ENCODE peak calls at places on chromosome 2, in five cellular contexts. One of them, this sample, is unnamed.

GRCh38 chr2:174686430-174686829 is 77.8 kb downstream of the CHRNA1 start:
- DNase-seq in fibroblast of the aortic adventitia: no peak
- DNase-seq in H9: no peak
- DNase-seq in epithelial cell of esophagus: no peak
- DNase-seq in nephron progenitor cell: no peak
- DNase-seq in this sample: no peak

GRCh38 chr2:1814061-1814460 is 69.7 kb upstream of the PXDN start:
- DNase-seq in fibroblast of the aortic adventitia: no peak
- DNase-seq in H9: no peak
- DNase-seq in epithelial cell of esophagus: no peak
- DNase-seq in nephron progenitor cell: no peak
- DNase-seq in this sample: no peak

GRCh38 chr2:44016282-44016681 is 20.5 kb upstream of the LRPPRC start:
- DNase-seq in fibroblast of the aortic adventitia: peak
- DNase-seq in H9: peak
- DNase-seq in epithelial cell of esophagus: peak
- DNase-seq in nephron progenitor cell: peak
- DNase-seq in this sample: no peak

GRCh38 chr2:154013514-154013913 is 141.8 kb downstream of the GALNT13 start:
- DNase-seq in fibroblast of the aortic adventitia: no peak
- DNase-seq in H9: no peak
- DNase-seq in epithelial cell of esophagus: no peak
- DNase-seq in nephron progenitor cell: no peak
- DNase-seq in this sample: no peak

GRCh38 chr2:31319391-31320175 is 85.6 kb downstream of the EHD3 start:
- DNase-seq in fibroblast of the aortic adventitia: no peak
- DNase-seq in H9: no peak
- DNase-seq in epithelial cell of esophagus: no peak
- DNase-seq in nephron progenitor cell: no peak
- DNase-seq in this sample: peak

GRCh38 chr2:7180641-7181370 is 263.6 kb downstream of the RNF144A start:
- DNase-seq in fibroblast of the aortic adventitia: peak
- DNase-seq in H9: no peak
- DNase-seq in epithelial cell of esophagus: peak
- DNase-seq in nephron progenitor cell: no peak
- DNase-seq in this sample: no peak

GRCh38 chr2:68482296-68482695 is 14.9 kb downstream of the APLF start:
- DNase-seq in fibroblast of the aortic adventitia: no peak
- DNase-seq in H9: no peak
- DNase-seq in epithelial cell of esophagus: peak
- DNase-seq in nephron progenitor cell: no peak
- DNase-seq in this sample: no peak

GRCh38 chr2:156191547-156191946 is 141.0 kb downstream of the NR4A2 start:
- DNase-seq in fibroblast of the aortic adventitia: no peak
- DNase-seq in H9: no peak
- DNase-seq in epithelial cell of esophagus: peak
- DNase-seq in nephron progenitor cell: no peak
- DNase-seq in this sample: no peak

GRCh38 chr2:151410485-151410833 is 757 bp downstream of the RIF1 start:
- DNase-seq in fibroblast of the aortic adventitia: no peak
- DNase-seq in H9: no peak
- DNase-seq in epithelial cell of esophagus: peak
- DNase-seq in nephron progenitor cell: peak
- DNase-seq in this sample: no peak

GRCh38 chr2:43623052-43623451 is 14.0 kb upstream of the PLEKHH2 start:
- DNase-seq in fibroblast of the aortic adventitia: no peak
- DNase-seq in H9: no peak
- DNase-seq in epithelial cell of esophagus: no peak
- DNase-seq in nephron progenitor cell: no peak
- DNase-seq in this sample: no peak

GRCh38 chr2:46276652-46277051 is 20.6 kb upstream of the EPAS1 start:
- DNase-seq in fibroblast of the aortic adventitia: peak
- DNase-seq in H9: no peak
- DNase-seq in epithelial cell of esophagus: peak
- DNase-seq in nephron progenitor cell: no peak
- DNase-seq in this sample: no peak
- TF ChIP-seq CTCF in fibroblast of the aortic adventitia: peak
- TF ChIP-seq CTCF in H9: peak
- TF ChIP-seq CTCF in epithelial cell of esophagus: peak
- TF ChIP-seq CTCF in nephron progenitor cell: peak
- TF ChIP-seq CTCF in this sample: peak

DNA sequence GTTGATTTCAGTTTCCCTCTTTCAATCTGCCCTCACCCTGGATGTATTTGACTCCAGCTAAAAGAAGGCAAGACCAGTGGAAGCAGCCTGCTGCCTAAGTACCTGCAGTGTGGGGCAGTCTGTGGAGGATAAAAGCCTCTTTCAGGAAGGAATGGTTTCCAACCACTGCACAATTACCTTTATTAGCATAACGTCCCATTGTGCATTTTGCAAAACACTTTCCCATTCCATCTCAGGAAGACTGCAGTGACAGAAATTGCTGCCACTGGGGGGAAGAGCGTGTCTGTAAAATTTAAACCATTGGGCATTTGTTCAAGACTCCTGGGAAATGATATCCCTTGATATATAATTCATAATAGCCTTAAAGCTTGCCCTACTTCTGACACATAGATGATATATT is 26.2 kb downstream of the CYRIA start:
- DNase-seq in fibroblast of the aortic adventitia: no peak
- DNase-seq in H9: no peak
- DNase-seq in epithelial cell of esophagus: no peak
- DNase-seq in nephron progenitor cell: no peak
- DNase-seq in this sample: no peak
- TF ChIP-seq CTCF in fibroblast of the aortic adventitia: no peak
- TF ChIP-seq CTCF in H9: no peak
- TF ChIP-seq CTCF in epithelial cell of esophagus: no peak
- TF ChIP-seq CTCF in nephron progenitor cell: no peak
- TF ChIP-seq CTCF in this sample: no peak

GRCh38 chr2:96763511-96764252 is 3.0 kb downstream of the CNNM4 start:
- DNase-seq in fibroblast of the aortic adventitia: peak
- DNase-seq in H9: peak
- DNase-seq in epithelial cell of esophagus: no peak
- DNase-seq in nephron progenitor cell: peak
- DNase-seq in this sample: no peak
- TF ChIP-seq CTCF in fibroblast of the aortic adventitia: peak
- TF ChIP-seq CTCF in H9: peak
- TF ChIP-seq CTCF in epithelial cell of esophagus: peak
- TF ChIP-seq CTCF in nephron progenitor cell: peak
- TF ChIP-seq CTCF in this sample: peak

DNA sequence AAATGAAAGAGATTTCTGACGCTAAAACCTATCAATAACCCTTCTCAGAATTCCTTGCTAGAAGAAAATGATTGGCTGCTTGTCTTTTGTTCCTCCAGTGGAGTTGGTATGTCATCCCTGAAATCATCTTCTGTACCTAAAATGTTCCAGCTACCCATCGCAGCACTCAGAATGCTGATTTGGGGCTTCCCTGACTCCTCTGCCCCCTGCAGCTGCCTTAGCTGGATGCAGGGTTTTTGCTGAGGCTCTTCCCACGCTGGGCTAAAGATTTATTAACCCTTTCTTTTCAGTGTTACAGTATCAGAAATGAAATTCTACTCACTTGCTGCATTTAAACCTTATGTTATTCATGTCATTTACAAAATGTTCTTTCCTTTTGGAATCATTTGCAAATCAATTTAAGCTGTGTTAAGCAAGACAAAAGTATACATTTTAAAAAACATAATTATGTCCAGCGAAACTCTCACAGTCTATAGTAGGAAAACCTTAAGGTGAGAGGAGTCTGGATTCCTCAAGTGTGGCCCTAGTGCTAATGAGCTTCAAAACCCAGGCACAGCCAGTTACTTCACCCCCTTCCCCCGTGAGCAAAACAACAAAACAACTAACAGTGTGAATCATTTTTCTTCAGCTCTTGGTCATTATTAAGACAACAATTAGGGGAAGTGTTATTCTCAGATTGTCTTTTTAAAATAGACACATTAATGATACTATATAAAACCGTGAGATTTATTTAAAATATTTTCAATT is 32.8 kb downstream of the PKP4 start:
- DNase-seq in fibroblast of the aortic adventitia: no peak
- DNase-seq in H9: no peak
- DNase-seq in epithelial cell of esophagus: no peak
- DNase-seq in nephron progenitor cell: no peak
- DNase-seq in this sample: no peak
- TF ChIP-seq CTCF in fibroblast of the aortic adventitia: peak
- TF ChIP-seq CTCF in H9: peak
- TF ChIP-seq CTCF in epithelial cell of esophagus: no peak
- TF ChIP-seq CTCF in nephron progenitor cell: no peak
- TF ChIP-seq CTCF in this sample: no peak

DNA sequence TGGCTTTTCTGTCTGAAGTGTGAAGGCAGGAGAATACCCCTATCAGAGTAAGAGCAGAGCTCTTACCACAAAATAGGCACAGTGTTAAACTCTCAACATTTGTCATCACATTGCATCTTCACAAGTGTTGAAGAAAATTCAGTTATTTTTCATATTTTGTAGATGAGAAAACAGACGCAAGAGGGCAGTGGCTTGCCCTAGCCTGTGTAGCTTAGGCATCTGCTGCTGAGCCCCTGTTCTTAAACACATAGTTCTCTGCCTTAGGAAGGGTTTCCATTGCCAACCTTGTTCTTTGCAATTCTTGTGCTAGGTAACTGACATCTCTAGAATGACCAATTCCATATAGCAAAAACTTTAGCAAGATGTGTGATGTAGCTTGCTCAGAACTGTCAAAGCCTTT is 112.7 kb upstream of the RMDN2 start:
- DNase-seq in fibroblast of the aortic adventitia: peak
- DNase-seq in H9: no peak
- DNase-seq in epithelial cell of esophagus: no peak
- DNase-seq in nephron progenitor cell: no peak
- DNase-seq in this sample: no peak
- TF ChIP-seq CTCF in fibroblast of the aortic adventitia: peak
- TF ChIP-seq CTCF in H9: no peak
- TF ChIP-seq CTCF in epithelial cell of esophagus: peak
- TF ChIP-seq CTCF in nephron progenitor cell: no peak
- TF ChIP-seq CTCF in this sample: no peak

GRCh38 chr2:180985771-180986395 is 5.5 kb downstream of the UBE2E3 start:
- DNase-seq in fibroblast of the aortic adventitia: no peak
- DNase-seq in H9: no peak
- DNase-seq in epithelial cell of esophagus: no peak
- DNase-seq in nephron progenitor cell: no peak
- DNase-seq in this sample: no peak

GRCh38 chr2:180980943-180981898 is 816 bp downstream of the UBE2E3 start:
- DNase-seq in fibroblast of the aortic adventitia: peak
- DNase-seq in H9: no peak
- DNase-seq in epithelial cell of esophagus: peak
- DNase-seq in nephron progenitor cell: no peak
- DNase-seq in this sample: no peak

GRCh38 chr2:180980185-180980942 is at the start of gene UBE2E3:
- DNase-seq in fibroblast of the aortic adventitia: peak
- DNase-seq in H9: peak
- DNase-seq in epithelial cell of esophagus: peak
- DNase-seq in nephron progenitor cell: peak
- DNase-seq in this sample: peak

GRCh38 chr2:180987146-180987545 is 6.7 kb downstream of the UBE2E3 start:
- DNase-seq in fibroblast of the aortic adventitia: no peak
- DNase-seq in H9: no peak
- DNase-seq in epithelial cell of esophagus: no peak
- DNase-seq in nephron progenitor cell: no peak
- DNase-seq in this sample: no peak

GRCh38 chr2:180983468-180984388 is 3.3 kb downstream of the UBE2E3 start:
- DNase-seq in fibroblast of the aortic adventitia: peak
- DNase-seq in H9: no peak
- DNase-seq in epithelial cell of esophagus: peak
- DNase-seq in nephron progenitor cell: peak
- DNase-seq in this sample: no peak
- TF ChIP-seq CTCF in fibroblast of the aortic adventitia: peak
- TF ChIP-seq CTCF in H9: peak
- TF ChIP-seq CTCF in epithelial cell of esophagus: peak
- TF ChIP-seq CTCF in nephron progenitor cell: no peak
- TF ChIP-seq CTCF in this sample: peak

DNA sequence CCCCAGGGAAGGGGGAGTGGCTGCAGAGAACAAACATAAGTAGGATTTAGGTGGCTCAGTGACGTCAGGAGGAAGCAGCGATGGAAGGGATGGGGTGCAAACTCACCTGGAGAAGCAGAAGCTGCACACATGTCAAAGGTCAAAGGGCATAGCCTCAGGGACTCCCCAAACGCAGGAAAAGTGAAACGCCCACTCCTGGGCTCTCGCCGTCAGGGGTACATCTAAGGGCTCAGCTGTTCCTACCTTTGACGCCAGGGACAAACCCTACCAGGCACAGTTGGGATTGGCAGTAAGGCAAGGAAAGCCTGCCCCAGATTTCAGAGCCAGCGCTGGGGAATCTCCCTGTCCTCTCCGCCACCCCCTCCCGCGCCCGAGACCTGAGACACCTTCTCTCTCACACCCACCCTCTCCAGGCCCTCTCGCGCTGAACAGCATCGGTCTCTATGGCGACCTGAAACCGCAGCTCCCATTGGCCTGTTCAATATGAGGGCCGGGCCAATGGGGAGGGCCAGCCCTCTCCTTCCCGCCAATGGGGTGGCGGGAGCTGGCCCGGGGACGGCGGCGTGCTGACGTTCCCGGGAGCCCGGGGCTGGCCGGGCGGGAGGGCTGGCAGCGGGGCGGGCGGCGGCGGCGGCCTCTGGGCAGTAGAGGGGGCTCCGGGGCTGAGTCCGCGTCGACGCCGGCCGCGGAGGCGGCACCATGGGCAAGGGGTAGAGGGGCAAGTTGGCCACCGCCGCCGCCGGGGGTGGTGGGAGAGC is at the start of the genes CCDC148 and PKP4:
- DNase-seq in fibroblast of the aortic adventitia: peak
- DNase-seq in H9: peak
- DNase-seq in epithelial cell of esophagus: peak
- DNase-seq in nephron progenitor cell: peak
- DNase-seq in this sample: peak
- TF ChIP-seq CTCF in fibroblast of the aortic adventitia: peak
- TF ChIP-seq CTCF in H9: no peak
- TF ChIP-seq CTCF in epithelial cell of esophagus: peak
- TF ChIP-seq CTCF in nephron progenitor cell: no peak
- TF ChIP-seq CTCF in this sample: peak

DNA sequence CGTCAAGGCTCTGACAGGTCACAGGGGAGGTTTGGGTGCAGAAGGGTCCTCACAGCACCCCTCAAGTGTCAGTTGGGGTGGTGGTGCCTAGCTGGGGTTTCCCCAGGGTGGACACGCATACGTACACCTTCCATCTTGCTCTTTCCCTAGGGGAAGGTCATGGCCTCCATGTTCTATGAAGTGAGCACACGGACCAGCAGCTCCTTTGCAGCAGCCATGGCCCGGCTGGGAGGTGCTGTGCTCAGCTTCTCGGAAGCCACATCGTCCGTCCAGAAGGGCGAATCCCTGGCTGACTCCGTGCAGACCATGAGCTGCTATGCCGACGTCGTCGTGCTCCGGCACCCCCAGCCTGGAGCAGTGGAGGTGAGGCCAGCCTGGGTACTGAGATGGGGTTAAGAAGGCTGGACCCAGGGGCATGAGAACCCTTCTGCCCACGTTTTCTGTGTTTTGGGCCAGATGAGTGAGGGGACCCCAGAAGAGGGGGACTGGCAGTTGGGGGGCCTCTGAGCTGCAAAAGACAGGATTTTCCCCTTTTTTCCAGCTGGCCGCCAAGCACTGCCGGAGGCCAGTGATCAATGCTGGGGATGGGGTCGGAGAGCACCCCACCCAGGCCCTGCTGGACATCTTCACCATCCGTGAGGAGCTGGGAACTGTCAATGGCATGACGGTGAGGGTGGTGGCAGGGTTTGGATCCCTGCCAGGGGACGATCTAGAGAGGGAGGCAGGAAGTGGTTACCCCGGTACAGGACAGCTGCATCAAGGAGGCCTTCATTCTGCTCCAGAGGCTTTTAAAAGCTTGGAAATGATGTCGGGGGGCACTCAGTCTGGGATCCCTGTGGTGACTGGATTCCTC is 20.9 kb downstream of the SLC30A3 start:
- DNase-seq in fibroblast of the aortic adventitia: no peak
- DNase-seq in H9: no peak
- DNase-seq in epithelial cell of esophagus: no peak
- DNase-seq in nephron progenitor cell: no peak
- DNase-seq in this sample: no peak
- TF ChIP-seq CTCF in fibroblast of the aortic adventitia: no peak
- TF ChIP-seq CTCF in H9: no peak
- TF ChIP-seq CTCF in epithelial cell of esophagus: no peak
- TF ChIP-seq CTCF in nephron progenitor cell: no peak
- TF ChIP-seq CTCF in this sample: no peak

GRCh38 chr2:201965550-201965949 is 68.1 kb upstream of the FZD7 start:
- DNase-seq in fibroblast of the aortic adventitia: no peak
- DNase-seq in H9: no peak
- DNase-seq in epithelial cell of esophagus: peak
- DNase-seq in nephron progenitor cell: no peak
- DNase-seq in this sample: no peak
- TF ChIP-seq CTCF in fibroblast of the aortic adventitia: peak
- TF ChIP-seq CTCF in H9: peak
- TF ChIP-seq CTCF in epithelial cell of esophagus: no peak
- TF ChIP-seq CTCF in nephron progenitor cell: no peak
- TF ChIP-seq CTCF in this sample: peak

This sample was measured in osteocyte.